ENCODE peak calls at places on chromosomes 12 and 14, in six cellular contexts. I is occipital lobe, T is globus pallidus, F is MV-4-11, M is HS-5, U is dermis blood vessel endothelial cell. W is an unnamed sample.

GRCh38 chr14:69879175-69880047 is at the start of gene SMOC1:
- DNase-seq in M (no peak), F (no peak), T (no peak), I (peak; percentile 40), U (peak; percentile 43), W (no peak)

GRCh38 chr14:78022059-78022458 is 148.1 kb upstream of the NRXN3 start:
- DNase-seq in U (peak; percentile 75), T (peak; percentile 29), I (no peak), M (no peak), F (peak; percentile 80), W (no peak)

GRCh38 chr12:68557011-68557715 is 53.5 kb upstream of the RAP1B start:
- DNase-seq in T (no peak), F (no peak), I (no peak), M (peak; percentile 80), U (peak; percentile 29), W (no peak)

GRCh38 chr14:30214456-30215090 is 286.9 kb upstream of the PRKD1 start:
- DNase-seq in T (peak; percentile 63), I (peak; percentile 12), F (peak; percentile 31), M (peak; percentile 51), U (peak; percentile 81), W (no peak)

GRCh38 chr14:24094839-24095195 is 706 bp downstream of the PCK2 start:
- DNase-seq in F (no peak), M (no peak), T (no peak), I (no peak), U (peak; percentile 18), W (no peak)

GRCh38 chr14:66101662-66102061 is 384.5 kb upstream of the CCDC196 start:
- DNase-seq in I (no peak), F (no peak), M (no peak), U (no peak), T (no peak), W (no peak)

GRCh38 chr14:68908860-68909259 is 70.2 kb downstream of the ACTN1 start:
- DNase-seq in I (no peak), F (no peak), M (no peak), U (no peak), T (no peak), W (no peak)

GRCh38 chr12:99768758-99769157 is 121.2 kb downstream of the GARIN6 start:
- DNase-seq in T (no peak), M (no peak), I (no peak), F (no peak), U (no peak), W (no peak)

GRCh38 chr12:49568442-49568776 is 467 bp upstream of the MCRS1 start:
- DNase-seq in I (no peak), M (no peak), F (no peak), T (no peak), U (no peak), W (no peak)

GRCh38 chr14:25121342-25122129 is 71.6 kb upstream of the STXBP6 start:
- DNase-seq in I (no peak), T (no peak), F (no peak), M (peak; percentile 92), U (no peak), W (no peak)

GRCh38 chr12:76669981-76670380 is 93.9 kb upstream of the ZDHHC17 start:
- DNase-seq in F (no peak), M (no peak), I (no peak), T (no peak), U (no peak), W (no peak)

GRCh38 chr12:102478416-102479098 is 1.8 kb downstream of the IGF1 start:
- DNase-seq in F (no peak), M (no peak), U (peak; percentile 2), T (no peak), I (no peak), W (no peak)

GRCh38 chr12:27427824-27428223 is 18.7 kb upstream of the SMCO2 start:
- DNase-seq in M (no peak), U (no peak), F (no peak), T (no peak), I (no peak), W (no peak)

GRCh38 chr12:632102-632696 is 31.0 kb downstream of the NINJ2 start:
- DNase-seq in T (no peak), U (peak; percentile 85), F (peak; percentile 32), M (peak; percentile 56), I (no peak), W (no peak)

W was measured in CD4-positive, alpha-beta T cell.